ENCODE peak calls at places on chromosomes 13 and 19, in four cellular contexts. A, G, Z and P are unnamed samples.

GRCh38 chr13:43767351-43767901 is 19.3 kb downstream of the ENOX1 start:
- DNase-seq in A (no peak), G (no peak), Z (no peak), P (no peak)

GRCh38 chr19:12987781-12988180 is 7.5 kb upstream of the NFIX start:
- DNase-seq in A (no peak), G (no peak), Z (no peak), P (no peak)

GRCh38 chr19:3778104-3778867 is 6.3 kb upstream of the RAX2 start:
- DNase-seq in A (no peak), G (no peak), Z (no peak), P (no peak)

GRCh38 chr13:102170295-102170694 is 231.6 kb downstream of the FGF14 start:
- DNase-seq in A (no peak), G (no peak), Z (no peak), P (no peak)

GRCh38 chr19:13974073-13974472 is 21.8 kb downstream of the DCAF15 start:
- DNase-seq in A (no peak), G (peak; percentile 65), Z (no peak), P (peak; percentile 52)

GRCh38 chr13:108220042-108220441 is 1.9 kb downstream of the ABHD13 start:
- DNase-seq in A (peak; percentile 58), G (peak; percentile 57), Z (peak; percentile 9), P (no peak)

GRCh38 chr13:114225610-114226009 is 9.1 kb upstream of the CDC16 start:
- DNase-seq in A (no peak), G (no peak), Z (no peak), P (no peak)

GRCh38 chr19:6587998-6588507 is 2.9 kb downstream of the CD70 start:
- DNase-seq in A (no peak), G (no peak), Z (no peak), P (no peak)

GRCh38 chr19:43541920-43542650 is 9.1 kb downstream of the ZNF575 start:
- DNase-seq in A (no peak), G (no peak), Z (no peak), P (no peak)

GRCh38 chr13:31160857-31161582 is 684 bp downstream of the HSPH1 start:
- DNase-seq in A (peak; percentile 70), G (no peak), Z (peak; percentile 31), P (peak; percentile 93)
- TF ChIP-seq CTCF in A (no peak), G (no peak), Z (no peak), P (no peak)

DNA sequence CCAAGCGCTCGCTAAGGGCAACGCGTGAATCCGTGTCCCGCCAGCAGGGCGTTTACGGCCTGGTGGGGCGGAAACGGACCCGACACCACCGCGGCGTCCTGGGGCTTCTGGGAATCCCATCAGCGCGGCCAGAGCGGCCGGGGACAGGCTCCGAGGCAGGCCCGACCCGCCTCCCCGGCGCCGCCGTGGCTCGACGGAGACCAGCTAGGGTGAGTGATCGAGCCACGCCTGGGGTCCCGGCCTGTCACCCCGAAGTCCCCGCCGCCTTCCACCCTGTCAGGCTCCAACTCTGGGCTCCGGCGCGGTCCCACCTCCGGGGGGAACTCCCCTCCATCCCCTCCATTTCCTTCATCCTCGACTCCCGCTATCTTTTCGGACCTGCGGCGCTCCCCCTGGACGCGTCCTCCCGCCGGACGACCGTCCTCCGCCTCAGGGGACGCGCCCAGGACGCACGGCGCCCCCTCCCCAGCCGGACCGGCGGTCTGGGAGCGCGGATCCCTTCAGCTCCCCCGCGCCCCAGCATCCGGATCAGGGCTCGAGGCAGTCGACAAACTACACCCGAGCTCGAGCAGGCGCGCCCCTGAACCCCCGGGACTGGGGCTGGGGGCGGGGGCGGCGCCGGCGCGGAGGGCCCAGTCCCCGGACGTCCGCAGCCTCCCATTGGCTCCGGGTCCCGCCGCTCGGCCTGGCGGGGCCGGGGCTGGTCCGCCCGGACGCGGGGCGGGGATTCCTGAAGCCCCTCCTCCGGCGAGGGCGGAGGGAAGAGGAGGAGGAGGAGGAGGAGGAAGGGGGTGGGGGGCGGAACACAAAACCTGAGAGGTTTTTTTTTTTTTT is 643 bp upstream of the BICRA start:
- DNase-seq in A (peak; percentile 97), G (peak; percentile 77), Z (peak; percentile 82), P (peak; percentile 92)
- TF ChIP-seq POLR2A in A (peak; percentile 80), G (no peak), Z (peak; percentile 78), P (no peak)

DNA sequence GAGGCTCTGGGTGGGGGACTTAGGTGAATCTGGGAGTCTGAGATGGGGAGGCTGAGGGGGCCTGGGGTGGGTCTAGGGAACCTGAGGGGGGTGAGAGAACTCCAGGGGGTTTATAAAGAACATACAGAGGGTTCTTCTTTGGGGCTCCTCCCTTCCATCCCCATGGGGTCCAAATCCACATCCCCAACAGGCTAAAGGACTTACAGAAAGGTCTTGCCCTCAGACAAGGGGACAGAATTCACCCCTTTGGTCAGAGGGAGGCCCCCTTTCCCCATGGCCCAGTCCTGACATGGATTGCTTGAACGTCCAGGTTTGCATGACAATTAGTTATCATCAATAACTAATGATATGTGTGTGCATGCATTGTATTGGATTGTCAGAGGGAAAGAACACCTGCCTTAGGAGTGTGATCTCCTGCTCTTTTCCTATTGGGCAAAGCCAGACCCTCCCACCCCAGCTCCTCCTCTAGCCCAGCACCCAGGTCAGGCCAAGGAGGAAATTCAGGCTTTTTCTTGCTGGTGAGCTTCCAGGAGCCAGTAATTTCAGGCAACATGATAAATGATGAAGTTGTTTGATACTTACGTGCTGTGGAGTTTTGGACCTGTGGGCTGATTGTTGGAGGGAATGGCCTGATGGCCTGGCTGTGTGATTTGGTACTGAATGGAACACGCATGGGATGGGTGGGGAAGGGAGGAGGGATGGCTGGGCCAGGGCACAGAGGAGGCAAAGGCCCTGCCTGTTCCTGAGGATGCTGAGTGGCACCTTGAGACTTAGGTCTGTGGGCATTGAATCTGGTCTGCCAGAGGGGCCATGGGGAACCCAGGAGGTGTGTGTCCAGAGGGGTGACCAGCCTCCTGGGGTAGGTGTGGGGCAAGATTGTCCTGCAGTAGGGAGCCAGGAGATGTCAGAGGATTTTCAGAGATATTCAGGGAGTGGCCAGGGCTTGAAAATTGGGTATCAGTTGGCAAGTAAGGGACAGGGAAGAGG is 1.1 kb downstream of the KLHL26 start:
- DNase-seq in A (peak; percentile 61), G (peak; percentile 32), Z (no peak), P (no peak)
- TF ChIP-seq CTCF in A (no peak), G (no peak), Z (peak; percentile 34), P (no peak)

GRCh38 chr19:48994035-48994386 is 324 bp downstream of the RUVBL2 start:
- DNase-seq in A (no peak), G (no peak), Z (no peak), P (peak; percentile 89)

GRCh38 chr19:48993175-48994034 is at the start of the genes GYS1 and RUVBL2:
- DNase-seq in A (peak; percentile 99), G (peak; percentile 99), Z (peak; percentile 99), P (peak; percentile 100)

GRCh38 chr19:48999481-49000325 is 6.0 kb downstream of the RUVBL2 start:
- DNase-seq in A (peak; percentile 69), G (no peak), Z (no peak), P (no peak)

GRCh38 chr19:48992571-48993174 is 436 bp downstream of the GYS1 start:
- DNase-seq in A (no peak), G (no peak), Z (no peak), P (no peak)

DNA sequence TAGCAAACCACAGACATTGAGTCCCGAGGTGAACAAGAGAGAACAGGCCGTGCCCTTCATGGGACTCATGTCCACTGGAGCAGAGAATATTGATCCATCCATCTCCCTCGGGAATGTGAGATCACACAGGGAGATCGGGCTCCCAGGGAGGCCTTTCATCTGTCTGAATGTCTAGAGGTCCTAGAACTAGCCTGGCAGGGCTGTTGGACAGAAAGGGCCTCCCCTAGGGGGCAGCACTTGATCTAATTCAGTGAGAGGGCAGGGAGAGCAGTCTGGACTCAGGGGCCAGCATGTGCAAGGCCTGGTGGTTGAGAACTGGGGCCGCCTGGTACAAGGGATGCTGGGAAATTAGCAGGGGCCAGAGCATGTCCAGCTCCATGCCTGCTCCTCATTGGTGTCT is 4.3 kb downstream of the RUVBL2 start:
- DNase-seq in A (peak; percentile 62), G (peak; percentile 62), Z (peak; percentile 73), P (no peak)
- TF ChIP-seq POLR2A in A (no peak), G (no peak), Z (no peak), P (no peak)

GRCh38 chr13:28002886-28003698 is 14.6 kb upstream of the URAD start:
- DNase-seq in A (no peak), G (no peak), Z (no peak), P (peak; percentile 61)

GRCh38 chr13:28001049-28001448 is 12.6 kb upstream of the URAD start:
- DNase-seq in A (no peak), G (no peak), Z (no peak), P (peak; percentile 85)

GRCh38 chr13:28001837-28002473 is 13.5 kb upstream of the URAD start:
- DNase-seq in A (no peak), G (no peak), Z (no peak), P (peak; percentile 57)

GRCh38 chr13:28000567-28000966 is 12.1 kb upstream of the URAD start:
- DNase-seq in A (no peak), G (no peak), Z (no peak), P (peak; percentile 78)

DNA sequence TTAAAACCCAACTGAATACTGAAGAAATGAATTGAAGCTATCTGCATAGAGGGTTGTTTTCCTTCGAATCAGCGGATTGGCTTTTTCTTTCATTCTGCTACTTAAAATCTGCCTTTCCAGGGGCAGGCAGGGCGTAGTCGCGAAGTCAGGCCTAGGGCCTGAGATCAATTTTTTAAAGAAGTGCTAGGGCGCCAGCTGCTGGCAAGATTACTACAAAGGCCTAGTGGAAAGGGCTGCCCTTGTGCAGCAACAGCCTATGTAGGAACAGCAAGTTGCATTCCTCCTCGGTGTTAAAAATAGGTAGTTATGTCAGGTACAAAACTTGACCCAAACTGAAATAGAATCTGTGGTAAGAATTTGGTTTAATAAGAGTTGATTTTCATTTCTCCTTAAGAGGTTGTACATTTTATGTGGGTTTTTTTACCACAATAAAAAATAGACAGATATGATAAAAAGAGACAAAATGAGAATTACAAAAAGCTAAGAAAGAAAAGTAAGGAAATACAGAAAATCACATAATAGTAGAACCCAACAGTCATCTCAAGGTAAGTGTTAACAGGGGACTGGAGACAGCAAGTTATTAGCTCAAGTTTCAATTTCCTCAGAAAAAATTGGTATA is 9.5 kb upstream of the URAD start:
- DNase-seq in A (peak; percentile 65), G (peak; percentile 70), Z (peak; percentile 48), P (peak; percentile 68)
- TF ChIP-seq CTCF in A (peak; percentile 43), G (peak; percentile 67), Z (peak; percentile 78), P (no peak)

GRCh38 chr19:10749435-10750384 is 31.8 kb downstream of the DNM2 start:
- DNase-seq in A (peak; percentile 84), G (no peak), Z (peak; percentile 63), P (no peak)
- TF ChIP-seq POLR2A in A (peak; percentile 79), G (no peak), Z (no peak), P (no peak)

GRCh38 chr13:27770809-27771208 is 21.5 kb upstream of the GSX1 start:
- DNase-seq in A (peak; percentile 36), G (peak; percentile 31), Z (peak; percentile 42), P (peak; percentile 43)
- TF ChIP-seq CTCF in A (peak; percentile 30), G (peak; percentile 72), Z (peak; percentile 75), P (no peak)

DNA sequence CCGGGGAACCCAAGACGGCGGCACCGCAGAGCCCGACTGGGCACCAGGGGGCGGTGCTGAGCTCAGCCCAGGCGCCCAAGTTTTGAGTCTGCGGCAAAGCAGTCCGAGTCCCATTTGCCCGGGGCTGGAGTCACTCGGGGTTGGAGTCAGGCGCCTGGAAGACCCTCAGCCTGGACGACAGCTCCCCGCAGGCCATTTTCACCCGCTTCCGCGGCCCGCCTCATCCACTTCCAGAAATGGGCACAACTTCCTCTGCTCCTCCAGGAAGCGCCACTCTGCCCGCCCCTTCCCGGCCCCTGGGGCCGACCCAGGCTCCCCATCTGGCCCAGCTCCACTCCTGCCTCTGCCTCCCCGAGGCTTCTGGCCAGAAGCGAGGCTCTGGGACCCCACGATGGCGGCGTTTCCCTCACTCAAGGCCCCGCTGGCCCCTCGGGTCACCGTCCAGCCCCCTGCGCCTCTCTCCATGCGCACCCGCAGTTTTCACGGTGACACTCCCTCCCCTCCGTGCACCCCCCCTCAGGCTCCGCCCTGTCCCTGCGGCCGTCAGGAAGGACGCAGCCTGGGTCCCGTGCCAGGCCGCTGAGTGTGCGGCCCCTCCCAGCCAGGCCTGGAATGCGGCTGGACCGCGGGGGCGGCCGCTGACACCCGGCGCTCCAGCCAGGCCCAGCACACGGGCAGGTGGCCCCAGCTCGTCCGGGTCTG is 4.9 kb downstream of the SERTAD1 start:
- DNase-seq in A (peak; percentile 96), G (peak; percentile 82), Z (peak; percentile 79), P (peak; percentile 98)
- TF ChIP-seq POLR2A in A (peak; percentile 98), G (peak; percentile 65), Z (peak; percentile 85), P (no peak)